ENCODE peak calls at places on chromosome 14, in four cellular contexts. A, F, Q and E are unnamed samples.

GRCh38 chr14:91142214-91142668 is 28.4 kb downstream of the DGLUCY start:
- DNase-seq in F (no peak), A (no peak), Q (no peak), E (no peak)

GRCh38 chr14:65203574-65203973 is 101.3 kb upstream of the MAX start:
- DNase-seq in Q (no peak), A (no peak), F (no peak), E (no peak)

GRCh38 chr14:99862111-99862510 is 68.9 kb downstream of the EML1 start:
- DNase-seq in A (no peak), Q (no peak), F (no peak), E (no peak)

GRCh38 chr14:68705741-68706283 is 87.1 kb downstream of the ZFP36L1 start:
- DNase-seq in Q (no peak), A (no peak), F (no peak), E (no peak)

GRCh38 chr14:101579372-101580080 is 18.2 kb downstream of the DIO3 start:
- DNase-seq in F (no peak), Q (no peak), A (no peak), E (no peak)

GRCh38 chr14:69877492-69877891 is 1.7 kb upstream of the SMOC1 start:
- DNase-seq in A (no peak), Q (peak), F (peak), E (no peak)

GRCh38 chr14:31572955-31573354 is 11.8 kb downstream of the NUBPL start:
- DNase-seq in Q (no peak), A (no peak), F (no peak), E (no peak)

GRCh38 chr14:20986811-20987210 is 3.0 kb upstream of the METTL17 start:
- DNase-seq in A (no peak), Q (no peak), F (peak), E (no peak)

GRCh38 chr14:34450958-34451357 is 11.1 kb downstream of the SPTSSA start:
- DNase-seq in Q (no peak), F (no peak), A (no peak), E (no peak)

GRCh38 chr14:50520947-50521815 is 11.2 kb downstream of the MAP4K5 start:
- DNase-seq in A (no peak), Q (no peak), F (peak), E (no peak)